ENCODE peak calls at places on chromosomes 6 and 20, in four cellular contexts. G is aorta; E is AG08396; J is stimulated activated CD4-positive, alpha-beta T cell treated with anti-CD3 and anti-CD28 coated beads, TNF-alpha, amount 100 ng/mL, for 4 hours. R is an unnamed sample.

GRCh38 chr6:167793421-167793820 is 33.3 kb upstream of the AFDN start:
- DNase-seq in J (no peak), G (no peak), E (no peak), R (no peak)

GRCh38 chr6:111842891-111843290 is 30.4 kb downstream of the FYN start:
- DNase-seq in J (no peak), G (no peak), E (peak; percentile 27), R (no peak)

GRCh38 chr6:169081264-169081663 is 172.4 kb downstream of the THBS2 start:
- DNase-seq in J (no peak), G (no peak), E (no peak), R (no peak)

GRCh38 chr6:122530440-122531046 is 58.9 kb upstream of the SERINC1 start:
- DNase-seq in G (no peak), E (peak; percentile 56), J (no peak), R (peak; percentile 13)

GRCh38 chr6:41767112-41767946 is 12.4 kb downstream of the FRS3 start:
- DNase-seq in E (peak; percentile 81), J (no peak), G (peak; percentile 69), R (no peak)

GRCh38 chr20:49278817-49279676 is 1.2 kb upstream of the ZNFX1 start:
- DNase-seq in J (peak; percentile 28), E (no peak), G (no peak), R (no peak)

GRCh38 chr6:163415620-163416379 is 1.3 kb downstream of the QKI start:
- DNase-seq in J (peak; percentile 20), E (peak; percentile 74), G (peak; percentile 84), R (no peak)

GRCh38 chr6:167778497-167779122 is 48.1 kb upstream of the AFDN start:
- DNase-seq in G (no peak), J (no peak), E (no peak), R (no peak)

GRCh38 chr6:111813247-111814162 is 59.7 kb downstream of the FYN start:
- DNase-seq in G (no peak), J (no peak), E (no peak), R (no peak)

GRCh38 chr20:62576815-62577214 is 65.5 kb upstream of the SLCO4A1 start:
- DNase-seq in E (peak; percentile 70), J (no peak), G (no peak), R (no peak)

GRCh38 chr6:27303613-27304272 is 8.3 kb downstream of the POM121L2 start:
- DNase-seq in E (peak; percentile 31), J (no peak), G (no peak), R (no peak)

GRCh38 chr20:48419173-48419572 is 408.6 kb downstream of the PREX1 start:
- DNase-seq in E (no peak), G (no peak), J (no peak), R (no peak)

GRCh38 chr6:14354919-14355572 is 237.5 kb downstream of the CD83 start:
- DNase-seq in J (peak; percentile 4), G (peak; percentile 88), E (peak; percentile 28), R (no peak)

GRCh38 chr20:33372993-33373441 is 28.3 kb downstream of the CDK5RAP1 start:
- DNase-seq in G (no peak), J (no peak), E (no peak), R (peak; percentile 6)

GRCh38 chr6:33818293-33818692 is 14.5 kb upstream of the MLN start:
- DNase-seq in E (no peak), G (no peak), J (no peak), R (no peak)

GRCh38 chr6:39310542-39310941 is 3.7 kb downstream of the KCNK17 start:
- DNase-seq in E (no peak), J (no peak), G (no peak), R (no peak)

GRCh38 chr6:131107166-131107565 is 28.1 kb upstream of the AKAP7 start:
- DNase-seq in G (no peak), E (peak; percentile 35), J (no peak), R (no peak)

GRCh38 chr6:41655706-41656668 is 17.7 kb downstream of the MDFI start:
- DNase-seq in E (no peak), G (peak; percentile 43), J (no peak), R (no peak)

GRCh38 chr6:111872521-111873177 is 603 bp downstream of the FYN start:
- DNase-seq in G (peak; percentile 81), E (peak; percentile 57), J (peak; percentile 57), R (peak; percentile 68)

GRCh38 chr6:5084192-5084786 is 852 bp upstream of the PPP1R3G start:
- DNase-seq in J (no peak), E (peak; percentile 51), G (no peak), R (no peak)

GRCh38 chr6:150930816-150931215 is 65.3 kb downstream of the MTHFD1L start:
- DNase-seq in J (no peak), G (no peak), E (peak; percentile 30), R (no peak)

GRCh38 chr6:2973656-2974055 is 2.3 kb upstream of the SERPINB6 start:
- DNase-seq in J (no peak), E (no peak), G (no peak), R (peak; percentile 18)

GRCh38 chr20:31785089-31785488 is 34.1 kb upstream of the MYLK2 start:
- DNase-seq in G (no peak), E (no peak), J (no peak), R (no peak)

GRCh38 chr6:43228951-43229802 is at the start of gene DNPH1:
- DNase-seq in G (peak; percentile 93), J (peak; percentile 80), E (peak; percentile 93), R (peak; percentile 53)

GRCh38 chr20:37416202-37417145 is 70.5 kb downstream of the SRC start:
- DNase-seq in G (no peak), J (no peak), E (no peak), R (no peak)

GRCh38 chr6:157755752-157756411 is 67.2 kb upstream of the SNX9 start:
- DNase-seq in J (no peak), E (no peak), G (no peak), R (no peak)

GRCh38 chr6:7732219-7732618 is 6.3 kb downstream of the BMP6 start:
- DNase-seq in E (no peak), G (no peak), J (no peak), R (no peak)

GRCh38 chr6:150403458-150404245 is 34.8 kb downstream of the IYD start:
- DNase-seq in G (peak; percentile 80), J (no peak), E (peak; percentile 30), R (no peak)

GRCh38 chr6:122869437-122870024 is 80.5 kb downstream of the SMPDL3A start:
- DNase-seq in G (no peak), E (peak; percentile 24), J (no peak), R (peak; percentile 19)

GRCh38 chr20:4100679-4101078 is 85.3 kb upstream of the RNF24 start:
- DNase-seq in J (no peak), G (no peak), E (no peak), R (no peak)

GRCh38 chr6:45728674-45729073 is 287.0 kb downstream of the CLIC5 start:
- DNase-seq in G (no peak), J (no peak), E (no peak), R (no peak)

R was measured in NK-92 treated with Interleukin-12 subunit alpha and Interleukin-12 subunit beta, amount 100 ng/mL, for 24 hours.